ENCODE peak calls at places on chromosomes 12 and 14, in eight cellular contexts. S is EL; Q is RWPE1; M is H1; P is WERI-Rb-1; Z is naive thymus-derived CD4-positive, alpha-beta T cell; G is NCI-H526; N is A549. R is an unnamed sample.

GRCh38 chr12:80268924-80269749 is 169.8 kb downstream of the OTOGL start:
- DNase-seq in S (peak), Q (peak), M (no peak), P (no peak), Z (no peak), G (no peak), N (peak), R (peak)

GRCh38 chr12:67572492-67572891 is 76.1 kb upstream of the DYRK2 start:
- DNase-seq in S (no peak), Q (no peak), M (no peak), P (no peak), Z (no peak), G (no peak), N (no peak), R (no peak)

GRCh38 chr14:100782516-100783320 is 43.2 kb upstream of the MEG3 start:
- DNase-seq in S (no peak), Q (no peak), M (no peak), P (no peak), Z (no peak), G (peak), N (no peak), R (no peak)

GRCh38 chr12:118120579-118121363 is 15.2 kb upstream of the PEBP1 start:
- DNase-seq in S (peak), Q (peak), M (peak), P (peak), Z (no peak), G (peak), N (peak), R (peak)

GRCh38 chr12:124919646-124920352 is 5.3 kb upstream of the UBC start:
- DNase-seq in S (no peak), Q (no peak), M (no peak), P (peak), Z (no peak), G (no peak), N (no peak), R (peak)

GRCh38 chr12:125100551-125101434 is 35.6 kb downstream of the AACS start:
- DNase-seq in S (no peak), Q (no peak), M (no peak), P (no peak), Z (no peak), G (no peak), N (peak), R (peak)

GRCh38 chr14:22071001-22071400 is 397.4 kb upstream of the OR4E1 start:
- DNase-seq in S (no peak), Q (no peak), M (no peak), P (no peak), Z (peak), G (no peak), N (no peak), R (no peak)

GRCh38 chr12:47786662-47786974 is 13.6 kb downstream of the SLC48A1 start:
- DNase-seq in S (no peak), Q (no peak), M (no peak), P (no peak), Z (no peak), G (no peak), N (no peak), R (no peak)

GRCh38 chr12:25320123-25321006 is 69.6 kb upstream of the KRAS start:
- DNase-seq in S (no peak), Q (no peak), M (no peak), P (no peak), Z (no peak), G (no peak), N (no peak), R (no peak)

GRCh38 chr14:35201066-35201465 is 78.7 kb downstream of the PRORP start:
- DNase-seq in S (no peak), Q (no peak), M (no peak), P (no peak), Z (no peak), G (no peak), N (no peak), R (no peak)

GRCh38 chr12:18165889-18166288 is 75.9 kb upstream of the RERGL start:
- DNase-seq in S (no peak), Q (no peak), M (no peak), P (no peak), Z (no peak), G (no peak), N (no peak), R (no peak)

GRCh38 chr12:55940065-55940732 is 9.2 kb downstream of the DGKA start:
- DNase-seq in S (peak), Q (peak), M (peak), P (peak), Z (peak), G (peak), N (peak), R (peak)

GRCh38 chr12:1324900-1325299 is 269.5 kb downstream of the FBXL14 start:
- DNase-seq in S (no peak), Q (no peak), M (no peak), P (no peak), Z (no peak), G (no peak), N (no peak), R (no peak)

GRCh38 chr14:31435276-31435675 is 14.9 kb upstream of the HEATR5A start:
- DNase-seq in S (peak), Q (no peak), M (no peak), P (no peak), Z (no peak), G (no peak), N (no peak), R (no peak)

GRCh38 chr12:85147331-85147730 is 111.2 kb downstream of the LRRIQ1 start:
- DNase-seq in S (no peak), Q (no peak), M (no peak), P (no peak), Z (no peak), G (no peak), N (no peak), R (no peak)

GRCh38 chr12:90618606-90619005 is 336.4 kb downstream of the CCER1 start:
- DNase-seq in S (no peak), Q (no peak), M (no peak), P (no peak), Z (no peak), G (no peak), N (no peak), R (no peak)

GRCh38 chr14:64705406-64706118 is 1.3 kb downstream of the PLEKHG3 start:
- DNase-seq in S (peak), Q (no peak), M (no peak), P (no peak), Z (no peak), G (no peak), N (no peak), R (peak)

GRCh38 chr14:56172571-56172971 is 54.4 kb downstream of the PELI2 start:
- DNase-seq in S (peak), Q (peak), M (no peak), P (no peak), Z (no peak), G (no peak), N (no peak), R (no peak)

GRCh38 chr12:71415336-71416231 is 24.0 kb upstream of the LGR5 start:
- DNase-seq in S (peak), Q (peak), M (no peak), P (peak), Z (peak), G (peak), N (peak), R (peak)

GRCh38 chr12:6186114-6186827 is 13.9 kb upstream of the CD9 start:
- DNase-seq in S (no peak), Q (no peak), M (no peak), P (no peak), Z (no peak), G (peak), N (no peak), R (no peak)

GRCh38 chr14:61451891-61452400 is 130.6 kb downstream of the PRKCH start:
- DNase-seq in S (no peak), Q (no peak), M (no peak), P (no peak), Z (no peak), G (no peak), N (no peak), R (no peak)

GRCh38 chr12:126976574-126976973 is 1290.4 kb upstream of the TMEM132C start:
- DNase-seq in S (no peak), Q (no peak), M (no peak), P (no peak), Z (no peak), G (no peak), N (no peak), R (no peak)